ENCODE peak calls at places on chromosomes 16 and 17, in seven cellular contexts. V is activated T-helper 1 cell treated with Interleukin-2 at 50 U/mL for 16 hours, H is heart left ventricle, C is thyroid gland, L is GM04503, F is A172, G is HT-29. M is an unnamed sample.

GRCh38 chr17:1111599-1112443 is 68.0 kb downstream of the ABR start:
- DNase-seq in L (no peak), H (peak), G (peak), C (peak), F (no peak), V (no peak), M (no peak)

GRCh38 chr17:82993005-82993404 is 86.4 kb upstream of the METRNL start:
- DNase-seq in L (no peak), G (no peak), F (no peak), C (no peak), H (no peak), V (no peak), M (no peak)

GRCh38 chr16:3698941-3699340 is 18.4 kb downstream of the TRAP1 start:
- DNase-seq in L (no peak), F (no peak), V (no peak), H (no peak), G (no peak), C (no peak), M (no peak)

GRCh38 chr16:31421587-31421986 is 6.6 kb downstream of the COX6A2 start:
- DNase-seq in L (no peak), V (no peak), F (no peak), C (no peak), H (no peak), G (no peak), M (no peak)

GRCh38 chr16:64745275-64745674 is 376.6 kb downstream of the CDH11 start:
- DNase-seq in G (no peak), F (no peak), H (no peak), L (no peak), C (no peak), V (no peak), M (no peak)

GRCh38 chr16:64085291-64085690 is 1036.6 kb downstream of the CDH11 start:
- DNase-seq in C (no peak), V (no peak), F (no peak), L (no peak), H (no peak), G (no peak), M (no peak)

GRCh38 chr17:40349477-40350409 is 14.8 kb downstream of the GJD3 start:
- DNase-seq in H (peak), C (no peak), L (no peak), V (no peak), F (peak), G (no peak), M (no peak)

GRCh38 chr16:78106659-78107058 is 7.2 kb downstream of the WWOX start:
- DNase-seq in C (peak), V (no peak), H (no peak), L (no peak), F (no peak), G (no peak), M (no peak)

GRCh38 chr17:41959336-41960095 is 7.1 kb upstream of the CNP start:
- DNase-seq in H (no peak), L (no peak), F (peak), V (no peak), G (peak), C (peak), M (peak)

GRCh38 chr17:49018116-49018612 is 21.0 kb downstream of the IGF2BP1 start:
- DNase-seq in H (no peak), F (no peak), G (no peak), L (no peak), V (no peak), C (no peak), M (no peak)

GRCh38 chr17:74011963-74012362 is 191.5 kb upstream of the RPL38 start:
- DNase-seq in H (no peak), C (no peak), G (no peak), V (no peak), F (no peak), L (no peak), M (no peak)

GRCh38 chr17:40841246-40841645 is 18.8 kb upstream of the KRT10 start:
- DNase-seq in C (no peak), L (no peak), H (no peak), G (no peak), V (no peak), F (no peak), M (no peak)

GRCh38 chr16:19167710-19168172 is 299 bp upstream of the SYT17 start:
- DNase-seq in G (peak), F (peak), V (no peak), H (peak), C (peak), L (no peak), M (no peak)

GRCh38 chr17:77312786-77313599 is 172.2 kb downstream of the SEC14L1 start:
- DNase-seq in L (peak), G (no peak), F (no peak), H (peak), V (no peak), C (peak), M (no peak)

GRCh38 chr17:7572588-7573323 is 6.7 kb upstream of the CD68 start:
- DNase-seq in L (peak), C (peak), G (peak), F (peak), V (peak), H (peak), M (peak)

GRCh38 chr17:9487406-9487805 is 88.2 kb downstream of the STX8 start:
- DNase-seq in V (no peak), G (no peak), C (no peak), L (no peak), H (no peak), F (no peak), M (no peak)

GRCh38 chr17:71378741-71379140 is 742.1 kb upstream of the SOX9 start:
- DNase-seq in L (no peak), F (no peak), V (no peak), C (no peak), H (no peak), G (no peak), M (no peak)

GRCh38 chr16:23342083-23342640 is 40.1 kb downstream of the SCNN1B start:
- DNase-seq in C (no peak), L (no peak), F (no peak), H (no peak), G (no peak), V (no peak), M (no peak)

GRCh38 chr17:28267720-28268609 is 51.0 kb upstream of the TMEM97 start:
- DNase-seq in F (no peak), L (no peak), V (no peak), C (no peak), G (no peak), H (no peak), M (no peak)

GRCh38 chr17:31487648-31488263 is 96.3 kb downstream of the RAB11FIP4 start:
- DNase-seq in F (peak), L (no peak), G (peak), V (peak), C (peak), H (peak), M (no peak)

GRCh38 chr17:76657505-76658386 is 14.2 kb upstream of the ST6GALNAC1 start:
- DNase-seq in C (no peak), F (no peak), G (no peak), H (no peak), V (no peak), L (no peak), M (no peak)

GRCh38 chr17:4293572-4293971 is 29.8 kb upstream of the ANKFY1 start:
- DNase-seq in C (no peak), L (no peak), F (no peak), V (no peak), H (no peak), G (no peak), M (no peak)

GRCh38 chr16:69131749-69132423 is 502 bp downstream of the CHTF8 start:
- DNase-seq in C (peak), F (peak), V (peak), L (no peak), H (peak), G (peak), M (peak)

GRCh38 chr17:13244511-13244910 is 226.7 kb upstream of the ELAC2 start:
- DNase-seq in C (no peak), L (no peak), G (no peak), F (no peak), H (no peak), V (no peak), M (peak)

GRCh38 chr17:74585711-74586110 is 6.4 kb downstream of the CD300LD start:
- DNase-seq in L (no peak), H (no peak), V (no peak), G (no peak), F (no peak), C (no peak), M (no peak)

M was measured in AG09319.